ENCODE peak calls at places on chromosome 15, in five cellular contexts. K is uterus, J is cardiac muscle cell, Z is ascending aorta, A is HCT116. S is an unnamed sample. For H3K4me1, the result is how much of the 10 kb centered on the place peaks cover.

GRCh38 chr15:57878573-57878972 is 172.1 kb downstream of the POLR2M start:
- DNase-seq in K (no peak), J (no peak), A (peak), Z (no peak), S (no peak)

GRCh38 chr15:97082835-97083234 is 752.3 kb downstream of the NR2F2 start:
- DNase-seq in A (no peak), J (no peak), K (no peak), Z (no peak), S (peak)

GRCh38 chr15:74128785-74129350 is 1.5 kb upstream of the ISLR2 start:
- DNase-seq in Z (no peak), K (no peak), J (no peak), A (no peak), S (no peak)

GRCh38 chr15:61199681-61200080 is 29.4 kb downstream of the RORA start:
- DNase-seq in J (no peak), K (no peak), Z (no peak), A (no peak), S (peak)

GRCh38 chr15:88655780-88656488 is 17.1 kb downstream of the ISG20 start:
- DNase-seq in A (no peak), J (no peak), Z (no peak), K (no peak), S (no peak)

GRCh38 chr15:88725305-88726220 is 77.7 kb upstream of the ACAN start:
- DNase-seq in A (no peak), Z (no peak), K (no peak), J (no peak), S (no peak)

GRCh38 chr15:78177447-78177873 is 28.3 kb downstream of the IDH3A start:
- DNase-seq in A (peak), J (peak), Z (no peak), K (no peak), S (peak)

GRCh38 chr15:78808550-78808949 is 2.7 kb downstream of the ADAMTS7 start:
- DNase-seq in A (peak), J (peak), Z (no peak), K (no peak), S (no peak)

GRCh38 chr15:50819344-50819743 is 53.8 kb upstream of the SPPL2A start:
- DNase-seq in J (no peak), K (no peak), Z (no peak), A (no peak), S (no peak)

GRCh38 chr15:72285927-72286516 is 13.7 kb upstream of the PARP6 start:
- DNase-seq in K (no peak), J (peak), A (peak), Z (no peak), S (peak)

GRCh38 chr15:101522621-101523559 is 33.4 kb upstream of the PCSK6 start:
- DNase-seq in Z (no peak), A (no peak), K (no peak), J (no peak), S (no peak)

GRCh38 chr15:89362203-89363101 is 27.8 kb upstream of the POLG start:
- DNase-seq in A (no peak), Z (no peak), J (no peak), K (no peak), S (no peak)

GRCh38 chr15:91055548-91056331 is 33.3 kb upstream of the VPS33B start:
- DNase-seq in A (peak), K (no peak), J (peak), Z (no peak), S (peak)

GRCh38 chr15:93037341-93038063 is 51.5 kb downstream of the RGMA start:
- DNase-seq in J (peak), A (no peak), Z (no peak), K (peak), S (peak)

GRCh38 chr15:67185621-67186225 is 68.7 kb downstream of the AAGAB start:
- DNase-seq in Z (no peak), A (no peak), K (no peak), J (no peak), S (no peak)

GRCh38 chr15:73696641-73697001 is 12.4 kb downstream of the CD276 start:
- DNase-seq in A (no peak), J (no peak), Z (no peak), K (no peak), S (no peak)

GRCh38 chr15:78837131-78837530 is 25.9 kb upstream of the ADAMTS7 start:
- DNase-seq in Z (no peak), A (no peak), K (no peak), J (no peak), S (no peak)

GRCh38 chr15:77606142-77607034 is 26.3 kb downstream of the LINGO1 start:
- DNase-seq in Z (no peak), J (peak), A (no peak), K (no peak), S (no peak)

GRCh38 chr15:74383695-74384565 is 16.5 kb upstream of the CYP11A1 start:
- DNase-seq in A (peak), Z (no peak), K (no peak), J (no peak), S (no peak)

GRCh38 chr15:83123529-83123928 is 16.1 kb downstream of the TM6SF1 start:
- DNase-seq in J (no peak), K (no peak), Z (no peak), A (no peak), S (no peak)

GRCh38 chr15:63212050-63212973 is 22.9 kb downstream of the RAB8B start:
- DNase-seq in Z (no peak), A (no peak), J (no peak), K (no peak), S (no peak)

DNA sequence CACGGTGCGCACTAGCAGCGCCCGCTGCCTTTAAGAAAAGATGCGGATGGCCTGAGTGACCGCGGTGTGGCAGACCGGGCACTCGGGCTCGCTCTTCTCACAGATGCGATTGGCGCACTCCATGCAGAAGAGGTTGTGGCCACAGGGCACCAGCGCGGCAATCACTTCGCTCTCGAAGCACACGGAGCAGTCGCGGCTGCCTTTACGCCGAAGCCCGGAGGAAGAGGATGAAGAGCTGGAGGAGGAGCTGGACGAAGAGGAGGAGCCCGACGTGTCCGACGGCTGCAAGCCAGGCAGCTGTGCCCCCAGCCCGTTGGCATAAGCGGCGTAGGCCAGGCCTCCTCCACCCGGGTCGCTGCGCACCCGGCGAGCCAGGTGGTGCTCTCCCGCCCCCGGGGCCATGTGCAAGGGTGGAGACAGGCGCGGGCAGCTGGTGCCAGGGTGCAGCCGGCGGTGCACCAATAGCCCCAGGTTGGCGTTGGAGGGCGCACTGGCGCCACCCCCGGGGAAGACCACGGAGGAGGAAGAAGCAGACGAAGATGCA is 2.6 kb downstream of the MEX3B start:
- DNase-seq in A (no peak), Z (no peak), K (peak), J (no peak), S (no peak)
- TF ChIP-seq CTCF in A (no peak), Z (no peak), K (no peak), J (no peak), S (no peak)

DNA sequence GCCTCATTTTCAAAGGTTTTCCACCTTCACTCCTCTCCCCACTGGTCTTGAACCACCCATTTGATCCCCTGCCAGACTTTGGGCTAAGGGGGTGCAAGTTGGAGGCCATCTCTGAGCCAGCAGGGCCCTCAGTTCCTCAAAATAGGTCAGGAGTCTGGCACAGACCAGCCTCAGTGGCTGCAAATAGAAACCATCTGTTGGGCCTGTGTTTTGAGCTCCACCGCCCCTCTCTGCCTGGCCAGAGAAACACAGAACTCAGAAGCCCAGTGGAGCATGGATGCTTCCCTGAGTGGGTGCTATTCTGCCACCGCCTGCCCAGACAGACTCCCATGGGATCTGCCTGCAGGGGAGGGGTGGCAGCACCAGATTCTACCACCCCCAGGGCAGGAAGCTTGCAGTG is 56.3 kb downstream of the CORO2B start:
- DNase-seq in Z (no peak), K (peak), J (no peak), A (no peak), S (peak)
- H3K27ac ChIP-seq in Z (no peak), K (peak), J (no peak), A (no peak), S (peak)

GRCh38 chr15:85354432-85354831 is 26.0 kb upstream of the AKAP13 start:
- DNase-seq in J (no peak), A (no peak), K (no peak), Z (no peak), S (no peak)
- H3K4me1 ChIP-seq in J (under half), A (under half), K (under half), Z (under half), S (under half)

DNA sequence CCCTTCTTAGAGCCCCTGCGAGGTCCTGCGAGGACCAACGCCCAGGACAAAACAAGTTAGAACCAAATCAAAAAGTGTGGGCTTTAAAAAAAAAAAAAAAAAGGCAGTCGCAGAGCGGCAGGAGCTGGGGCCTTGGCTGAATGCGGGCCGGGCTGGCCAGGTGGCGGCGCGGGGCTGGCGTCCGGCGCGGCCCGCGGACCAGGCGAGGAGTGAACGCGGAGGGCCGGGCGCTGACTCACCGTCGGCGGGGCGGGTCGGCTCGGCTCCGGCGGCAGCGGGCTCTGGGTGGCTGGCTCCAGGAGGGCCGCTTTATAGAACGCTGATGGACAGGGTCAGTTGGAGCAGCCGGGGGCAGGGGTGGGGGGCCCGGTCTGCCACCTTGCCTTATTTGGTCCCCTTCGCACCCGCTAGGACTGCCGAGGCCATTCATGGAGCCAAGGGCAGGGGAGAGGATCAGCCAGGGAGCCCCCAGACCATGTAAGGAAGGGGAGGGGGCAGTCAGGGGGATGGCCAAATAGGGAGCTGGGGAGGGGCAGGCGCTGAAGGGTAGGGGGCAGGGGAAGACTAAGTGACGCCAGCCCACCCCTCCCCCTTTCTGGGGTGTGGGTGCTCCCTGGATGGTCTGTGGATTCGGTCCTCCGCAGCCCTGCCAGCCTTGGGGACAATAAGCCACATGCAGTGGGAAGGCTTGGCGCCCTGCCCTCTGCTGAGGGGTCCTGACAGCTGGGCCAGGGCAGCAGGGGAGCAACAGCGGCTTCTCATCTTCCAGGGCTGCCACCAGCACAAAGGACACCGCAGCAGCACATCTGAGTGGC is at the start of gene ACTC1:
- DNase-seq in A (no peak), J (peak), Z (no peak), K (peak), S (peak)
- TF ChIP-seq CTCF in A (no peak), J (no peak), Z (peak), K (no peak), S (no peak)

GRCh38 chr15:75904241-75904631 is 558 bp downstream of the FBXO22 start:
- DNase-seq in Z (no peak), K (no peak), A (no peak), J (peak), S (no peak)
- H3K27ac ChIP-seq in Z (peak), K (peak), A (peak), J (peak), S (peak)

DNA sequence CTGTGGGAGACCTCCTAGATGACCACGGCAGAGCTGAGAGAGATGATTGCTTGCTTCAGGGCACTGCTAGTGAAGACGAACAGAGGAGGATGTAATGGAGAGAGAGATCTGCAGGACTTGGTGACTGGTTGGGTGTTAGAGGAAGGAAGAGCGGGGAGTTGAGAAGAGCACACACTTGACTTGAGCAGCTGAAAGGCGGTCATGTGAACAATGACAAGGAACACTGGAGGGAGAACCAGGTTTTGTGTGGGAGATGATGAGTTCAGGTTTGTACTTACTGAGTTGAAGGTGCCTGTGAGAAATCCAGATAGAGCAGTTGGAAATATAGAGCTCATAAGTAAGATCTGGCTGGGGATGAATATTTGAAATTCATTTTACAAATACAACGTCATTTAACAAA is 40.3 kb downstream of the CDAN1 start:
- DNase-seq in K (no peak), Z (no peak), J (no peak), A (no peak), S (no peak)
- H3K4me1 ChIP-seq in K (under half), Z (under half), J (under half), A (under half), S (under half)

S was measured in thyroid gland.